ENCODE peak calls at places on chromosomes 4 and X, in nine cellular contexts. C is nephron progenitor cell; L is endothelial cell; Q is tibial nerve; N is HuH-7.5; A is retina; S is activated naive CD4-positive, alpha-beta T cell treated with anti-CD3 and anti-CD28 coated beads, Interleukin-2, amount 50 U/mL, for 72 hours; D is stimulated activated CD4-positive, alpha-beta T cell treated with anti-CD3 and anti-CD28 coated beads, Interleukin-1b, Interleukin-23, amount 100 ng/mL, for 24 hours; E is coronary artery. T is an unnamed sample.

GRCh38 chrX:129123795-129124194 is 399.5 kb downstream of the SMARCA1 start:
- DNase-seq in L (no peak), Q (no peak), A (no peak), E (no peak), D (no peak), N (no peak), C (no peak), S (no peak), T (no peak)

GRCh38 chr4:26410385-26411293 is 79.6 kb downstream of the CCKAR start:
- DNase-seq in Q (no peak), D (no peak), E (no peak), S (no peak), C (peak; percentile 18), L (peak; percentile 55), A (peak; percentile 45), N (peak; percentile 16), T (peak; percentile 60)

GRCh38 chrX:97616883-97617510 is 733.3 kb downstream of the RPA4 start:
- DNase-seq in N (no peak), C (no peak), L (no peak), D (no peak), Q (no peak), E (no peak), S (no peak), A (no peak), T (no peak)

GRCh38 chr4:87975466-87975865 is at the start of gene SPP1:
- DNase-seq in D (no peak), S (no peak), L (peak; percentile 28), C (peak; percentile 37), A (peak; percentile 76), N (peak; percentile 6), E (no peak), Q (no peak), T (no peak)

GRCh38 chr4:162117051-162117450 is 46.7 kb downstream of the FSTL5 start:
- DNase-seq in D (no peak), S (no peak), N (no peak), E (no peak), A (no peak), C (peak; percentile 10), Q (no peak), L (no peak), T (no peak)

GRCh38 chrX:130788786-130789581 is 114.0 kb downstream of the ENOX2 start:
- DNase-seq in Q (no peak), D (no peak), N (no peak), L (no peak), C (no peak), E (no peak), S (no peak), A (no peak), T (no peak)

GRCh38 chrX:41317487-41318208 is 16.3 kb upstream of the DDX3X start:
- DNase-seq in A (no peak), C (no peak), Q (no peak), N (no peak), E (no peak), D (no peak), L (no peak), S (no peak), T (no peak)

GRCh38 chr4:85953651-85954018 is 406.2 kb downstream of the MAPK10 start:
- DNase-seq in E (no peak), C (no peak), S (no peak), Q (no peak), N (no peak), A (no peak), D (no peak), L (no peak), T (peak; percentile 77)